ENCODE peak calls at places on chromosome 22, in eight cellular contexts. B is effector memory CD4-positive, alpha-beta T cell; E is HCT116; Z is IMR-90; W is tibial artery; A is fibroblast of lung; O is pancreas; U is mesenchymal stem cell. F is an unnamed sample.

GRCh38 chr22:43272301-43272700 is 70.9 kb downstream of the SCUBE1 start:
- DNase-seq in Z (peak; percentile 18), E (no peak), B (no peak), O (no peak), A (no peak), U (no peak), W (no peak), F (no peak)

GRCh38 chr22:22397292-22397870 is 111.2 kb downstream of the ZNF280B start:
- DNase-seq in Z (no peak), B (no peak), U (no peak), E (peak; percentile 24), O (no peak), A (no peak), W (no peak), F (no peak)

GRCh38 chr22:37112084-37112728 is 2.7 kb upstream of the TMPRSS6 start:
- DNase-seq in U (no peak), O (peak; percentile 7), W (no peak), B (no peak), A (no peak), Z (no peak), E (no peak), F (no peak)

GRCh38 chr22:30423959-30424380 is 1.6 kb upstream of the MTFP1 start:
- DNase-seq in U (peak; percentile 100), Z (peak; percentile 100), O (peak; percentile 98), B (peak; percentile 98), A (peak; percentile 100), E (peak; percentile 99), W (peak; percentile 99), F (peak; percentile 93)

GRCh38 chr22:40409613-40410113 is 39.3 kb downstream of the SGSM3 start:
- DNase-seq in W (no peak), O (no peak), U (no peak), Z (no peak), B (no peak), E (no peak), A (no peak), F (no peak)

GRCh38 chr22:44639891-44640617 is 62.0 kb upstream of the PRR5 start:
- DNase-seq in Z (no peak), E (no peak), W (peak; percentile 64), B (no peak), O (no peak), U (no peak), A (no peak), F (no peak)

GRCh38 chr22:28923826-28924732 is 40.7 kb downstream of the ZNRF3 start:
- DNase-seq in O (peak; percentile 71), U (no peak), B (no peak), Z (no peak), E (peak; percentile 55), W (no peak), A (no peak), F (no peak)

GRCh38 chr22:23163665-23164064 is 16.6 kb upstream of the BCR start:
- DNase-seq in B (no peak), E (no peak), W (no peak), A (peak; percentile 53), Z (no peak), O (no peak), U (no peak), F (no peak)

GRCh38 chr22:41003041-41003440 is 51.9 kb downstream of the RBX1 start:
- DNase-seq in E (no peak), B (no peak), A (no peak), Z (no peak), W (no peak), U (no peak), O (peak; percentile 8), F (no peak)

GRCh38 chr22:30609260-30610185 is 2.5 kb downstream of the TCN2 start:
- DNase-seq in W (no peak), B (no peak), Z (peak; percentile 86), A (peak; percentile 88), U (peak; percentile 94), E (no peak), O (no peak), F (no peak)

GRCh38 chr22:33302049-33302545 is 243.9 kb upstream of the SYN3 start:
- DNase-seq in Z (peak; percentile 60), A (peak; percentile 68), U (peak; percentile 68), O (peak; percentile 56), B (no peak), E (peak; percentile 0), W (peak; percentile 81), F (no peak)

GRCh38 chr22:24763872-24764485 is 10.5 kb downstream of the PIWIL3 start:
- DNase-seq in Z (no peak), U (no peak), B (no peak), W (no peak), A (no peak), O (no peak), E (no peak), F (no peak)

GRCh38 chr22:29811377-29811776 is 26.7 kb downstream of the ASCC2 start:
- DNase-seq in B (no peak), W (no peak), A (no peak), Z (no peak), O (no peak), U (no peak), E (no peak), F (no peak)

GRCh38 chr22:50314081-50314454 is 6.6 kb upstream of the PLXNB2 start:
- DNase-seq in W (no peak), A (no peak), O (no peak), B (no peak), U (no peak), E (no peak), Z (no peak), F (no peak)

GRCh38 chr22:18156878-18157713 is 7.1 kb downstream of the USP18 start:
- DNase-seq in Z (peak; percentile 99), A (peak; percentile 97), B (peak; percentile 22), U (peak; percentile 93), W (peak; percentile 83), E (peak; percentile 33), O (no peak), F (peak; percentile 23)

GRCh38 chr22:42132457-42132856 is 1.8 kb upstream of the CYP2D6 start:
- DNase-seq in Z (no peak), B (no peak), W (no peak), U (no peak), O (no peak), E (no peak), A (no peak), F (no peak)
- H3K9me3 ChIP-seq in Z (no peaks in the 10 kb centered on the region), B (no peaks in the 10 kb centered on the region), W (no peaks in the 10 kb centered on the region), U (no peaks in the 10 kb centered on the region), O (no peaks in the 10 kb centered on the region), E (no peaks in the 10 kb centered on the region), A (no peaks in the 10 kb centered on the region), F (no peaks in the 10 kb centered on the region)

DNA sequence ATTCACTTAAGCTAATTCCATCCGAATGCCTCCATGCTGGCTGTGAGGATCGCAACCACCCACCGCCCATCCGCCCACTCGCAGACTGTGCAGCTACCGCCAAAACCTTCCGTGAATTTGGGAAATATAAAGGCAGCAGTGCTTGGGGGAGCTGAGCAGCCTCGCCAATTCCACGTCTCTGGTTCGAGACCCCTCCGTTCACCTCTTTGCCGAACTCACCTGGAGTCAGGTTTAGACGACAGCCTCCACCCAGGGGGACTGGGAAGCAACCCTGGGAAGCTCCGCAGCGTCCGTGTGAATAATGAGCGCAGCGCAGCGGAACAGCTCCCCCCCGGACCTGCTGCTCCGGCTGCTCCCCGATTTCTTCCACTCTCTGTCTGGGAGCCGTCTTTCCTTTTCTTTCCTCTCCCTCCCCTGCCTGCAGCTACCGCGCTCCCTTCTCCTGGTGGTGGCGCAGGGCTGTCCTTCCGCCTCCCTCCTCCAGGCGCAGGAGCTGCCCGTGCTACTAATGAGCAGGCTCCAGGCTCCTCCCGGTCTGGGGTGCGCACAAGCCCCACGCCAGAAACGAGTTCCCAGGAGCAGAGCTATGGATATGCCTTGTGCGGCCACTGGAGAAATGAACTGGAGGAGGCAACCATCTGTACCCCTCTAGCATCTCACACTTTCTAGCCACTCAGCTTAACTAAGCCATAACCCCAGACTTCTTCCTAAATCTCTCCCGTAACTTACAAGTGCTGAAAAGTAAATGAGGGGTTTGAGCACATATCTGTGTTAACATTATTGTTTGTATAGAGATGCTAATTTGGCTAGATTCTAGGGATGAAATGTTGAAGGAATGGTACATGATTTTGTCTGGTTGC is 107.3 kb downstream of the XKR3 start:
- DNase-seq in B (no peak), E (no peak), O (no peak), U (no peak), Z (no peak), A (no peak), W (no peak), F (no peak)
- H3K9me3 ChIP-seq in B (no peaks in the 10 kb centered on the region), E (no peaks in the 10 kb centered on the region), O (no peaks in the 10 kb centered on the region), U (no peaks in the 10 kb centered on the region), Z (peaks cover 2% of the 10 kb centered on the region), A (no peaks in the 10 kb centered on the region), W (no peaks in the 10 kb centered on the region), F (no peaks in the 10 kb centered on the region)

DNA sequence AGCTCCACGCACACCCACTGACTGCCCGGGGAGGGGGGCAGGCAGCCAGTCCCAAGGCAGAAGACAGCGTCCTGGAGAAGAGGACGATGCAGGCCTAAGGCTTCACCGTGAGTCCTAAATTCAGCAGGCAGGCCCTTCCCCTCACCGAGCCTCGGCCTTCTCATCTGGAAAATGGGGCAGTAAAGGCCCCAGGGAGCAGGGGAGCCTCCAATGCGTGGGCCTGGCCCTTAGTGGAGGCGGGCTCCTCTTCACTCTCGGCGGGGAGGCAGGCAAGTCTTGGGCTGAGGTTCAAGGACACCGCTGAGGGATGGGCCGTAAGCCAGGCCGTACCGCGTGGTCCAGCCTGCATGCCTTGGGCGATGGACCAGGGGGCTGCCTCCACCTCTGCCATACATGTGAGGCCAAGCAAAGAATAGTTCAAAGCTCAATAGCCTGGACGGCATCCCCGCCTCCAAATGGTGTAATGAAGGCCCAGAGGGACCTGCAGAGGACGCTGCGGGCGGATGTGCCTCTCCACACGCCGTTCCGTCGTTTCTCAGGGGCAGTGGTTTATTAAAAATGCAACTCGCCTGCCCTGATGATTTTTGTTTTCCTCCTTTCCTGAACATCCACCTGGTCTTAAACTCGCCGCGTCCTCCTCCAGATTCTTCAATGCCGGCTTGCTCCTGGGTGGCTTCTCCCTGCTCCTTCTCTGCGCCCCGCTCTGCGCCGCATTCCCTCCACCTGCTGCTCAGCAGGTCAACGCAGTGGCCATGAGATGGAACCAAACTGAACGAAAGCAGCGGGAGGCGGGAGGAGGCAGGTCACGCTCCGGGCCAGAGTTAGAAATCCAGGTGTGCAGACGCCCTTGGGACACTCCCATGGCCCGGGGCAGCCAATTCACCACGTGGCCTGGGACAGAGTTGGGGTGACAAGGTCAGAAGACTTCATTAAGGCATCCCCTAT is 627.8 kb downstream of the TBC1D22A start:
- DNase-seq in O (no peak), A (no peak), Z (no peak), U (no peak), B (no peak), E (no peak), W (no peak), F (no peak)
- H3K9me3 ChIP-seq in O (no peaks in the 10 kb centered on the region), A (no peaks in the 10 kb centered on the region), Z (peaks cover 18% of the 10 kb centered on the region), U (no peaks in the 10 kb centered on the region), B (no peaks in the 10 kb centered on the region), E (no peaks in the 10 kb centered on the region), W (no peaks in the 10 kb centered on the region), F (no peaks in the 10 kb centered on the region)

GRCh38 chr22:48342016-48342415 is 1485.7 kb downstream of the BRD1 start:
- DNase-seq in Z (no peak), U (no peak), B (no peak), E (no peak), O (no peak), A (no peak), W (no peak), F (no peak)

GRCh38 chr22:48338793-48339705 is 1488.6 kb downstream of the BRD1 start:
- DNase-seq in U (no peak), B (no peak), A (no peak), W (no peak), E (no peak), O (no peak), Z (no peak), F (no peak)

GRCh38 chr22:48337957-48338792 is 1489.5 kb downstream of the BRD1 start:
- DNase-seq in A (no peak), W (no peak), E (no peak), B (no peak), Z (no peak), U (no peak), O (no peak), F (no peak)

GRCh38 chr22:48340727-48341709 is 1486.7 kb downstream of the BRD1 start:
- DNase-seq in W (no peak), Z (no peak), E (no peak), O (no peak), B (no peak), A (no peak), U (no peak), F (no peak)

GRCh38 chr22:48340191-48340590 is 1487.5 kb downstream of the BRD1 start:
- DNase-seq in Z (no peak), E (no peak), O (no peak), W (no peak), B (no peak), U (no peak), A (no peak), F (no peak)
- H3K9me3 ChIP-seq in Z (peaks cover 73% of the 10 kb centered on the region), E (no peaks in the 10 kb centered on the region), O (no peaks in the 10 kb centered on the region), W (no peaks in the 10 kb centered on the region), B (no peaks in the 10 kb centered on the region), U (no peaks in the 10 kb centered on the region), A (no peaks in the 10 kb centered on the region), F (no peaks in the 10 kb centered on the region)